ENCODE peak calls at places on chromosomes 2 and 18, in eight cellular contexts. L is left lung, N is keratinocyte, X is uterus, S is A549, A is endothelial cell of umbilical vein, T is mammary epithelial cell, P is fibroblast of mammary gland. W is an unnamed sample.

GRCh38 chr18:78582131-78582789 is 397.4 kb upstream of the SALL3 start:
- DNase-seq in X (no peak), A (no peak), N (no peak), S (no peak), L (no peak), T (no peak), P (no peak), W (no peak)

GRCh38 chr18:58871514-58872490 is 7.1 kb downstream of the ZNF532 start:
- DNase-seq in N (no peak), A (no peak), L (no peak), T (no peak), P (no peak), X (no peak), S (no peak), W (no peak)

GRCh38 chr2:161146996-161147395 is 13.2 kb upstream of the TANK start:
- DNase-seq in S (no peak), L (no peak), N (no peak), X (no peak), A (no peak), P (no peak), T (no peak), W (no peak)

GRCh38 chr18:58303363-58303762 is 259.3 kb downstream of the NEDD4L start:
- DNase-seq in S (no peak), T (no peak), X (no peak), P (no peak), A (no peak), L (no peak), N (no peak), W (no peak)

GRCh38 chr18:58541137-58541788 is 87.6 kb downstream of the ALPK2 start:
- DNase-seq in X (no peak), S (peak; percentile 67), N (no peak), T (no peak), P (peak; percentile 53), A (no peak), L (no peak), W (no peak)

GRCh38 chr18:34431012-34431411 is 206.3 kb upstream of the NOL4 start:
- DNase-seq in A (no peak), X (no peak), N (no peak), S (no peak), L (no peak), T (no peak), P (no peak), W (no peak)

GRCh38 chr2:43276962-43277383 is 50.6 kb upstream of the ZFP36L2 start:
- DNase-seq in T (peak; percentile 51), L (peak; percentile 51), S (no peak), P (peak; percentile 45), X (no peak), A (peak; percentile 28), N (no peak), W (no peak)

GRCh38 chr2:2950403-2950952 is 427.1 kb downstream of the EIPR1 start:
- DNase-seq in L (no peak), P (no peak), S (no peak), N (no peak), T (no peak), A (no peak), X (no peak), W (no peak)

GRCh38 chr2:176556383-176556782 is 287.1 kb downstream of the MTX2 start:
- DNase-seq in T (no peak), L (no peak), S (no peak), N (no peak), X (no peak), A (no peak), P (no peak), W (no peak)

GRCh38 chr2:135590594-135591290 is 59.5 kb downstream of the R3HDM1 start:
- DNase-seq in A (no peak), X (no peak), P (no peak), N (no peak), T (no peak), S (no peak), L (no peak), W (no peak)

GRCh38 chr2:237180987-237181386 is 95.3 kb downstream of the COPS8 start:
- DNase-seq in X (no peak), L (no peak), S (no peak), P (peak; percentile 80), T (no peak), A (no peak), N (no peak), W (no peak)

GRCh38 chr2:226114436-226114835 is 685.2 kb downstream of the IRS1 start:
- DNase-seq in T (peak; percentile 14), X (no peak), A (no peak), S (peak; percentile 56), L (no peak), P (peak; percentile 65), N (no peak), W (no peak)

GRCh38 chr2:70029814-70030409 is 57.4 kb upstream of the PCBP1 start:
- DNase-seq in N (no peak), X (peak; percentile 74), P (peak; percentile 82), A (peak; percentile 8), L (peak; percentile 83), S (no peak), T (no peak), W (no peak)

GRCh38 chr18:13425357-13426095 is 207.0 kb downstream of the LDLRAD4 start:
- DNase-seq in S (no peak), L (no peak), T (no peak), N (no peak), A (no peak), P (no peak), X (no peak), W (no peak)

GRCh38 chr18:13420969-13421686 is 202.6 kb downstream of the LDLRAD4 start:
- DNase-seq in P (no peak), A (no peak), X (no peak), L (no peak), N (no peak), T (no peak), S (no peak), W (no peak)

GRCh38 chr18:13422541-13423147 is 204.1 kb downstream of the LDLRAD4 start:
- DNase-seq in X (no peak), P (no peak), N (no peak), A (no peak), L (no peak), T (no peak), S (no peak), W (no peak)

GRCh38 chr18:13424377-13424776 is 205.8 kb downstream of the LDLRAD4 start:
- DNase-seq in L (no peak), T (no peak), P (no peak), A (no peak), N (no peak), X (no peak), S (no peak), W (no peak)

GRCh38 chr18:13423352-13423751 is 204.8 kb downstream of the LDLRAD4 start:
- DNase-seq in L (no peak), P (no peak), T (no peak), A (no peak), N (no peak), X (no peak), S (no peak), W (no peak)
- H3K4me3 ChIP-seq in L (no peak overlapping the region), P (no peak overlapping the region), T (no peak overlapping the region), A (no peak overlapping the region), N (no peak overlapping the region), X (no peak overlapping the region), S (no peak overlapping the region), W (no peak overlapping the region)

DNA sequence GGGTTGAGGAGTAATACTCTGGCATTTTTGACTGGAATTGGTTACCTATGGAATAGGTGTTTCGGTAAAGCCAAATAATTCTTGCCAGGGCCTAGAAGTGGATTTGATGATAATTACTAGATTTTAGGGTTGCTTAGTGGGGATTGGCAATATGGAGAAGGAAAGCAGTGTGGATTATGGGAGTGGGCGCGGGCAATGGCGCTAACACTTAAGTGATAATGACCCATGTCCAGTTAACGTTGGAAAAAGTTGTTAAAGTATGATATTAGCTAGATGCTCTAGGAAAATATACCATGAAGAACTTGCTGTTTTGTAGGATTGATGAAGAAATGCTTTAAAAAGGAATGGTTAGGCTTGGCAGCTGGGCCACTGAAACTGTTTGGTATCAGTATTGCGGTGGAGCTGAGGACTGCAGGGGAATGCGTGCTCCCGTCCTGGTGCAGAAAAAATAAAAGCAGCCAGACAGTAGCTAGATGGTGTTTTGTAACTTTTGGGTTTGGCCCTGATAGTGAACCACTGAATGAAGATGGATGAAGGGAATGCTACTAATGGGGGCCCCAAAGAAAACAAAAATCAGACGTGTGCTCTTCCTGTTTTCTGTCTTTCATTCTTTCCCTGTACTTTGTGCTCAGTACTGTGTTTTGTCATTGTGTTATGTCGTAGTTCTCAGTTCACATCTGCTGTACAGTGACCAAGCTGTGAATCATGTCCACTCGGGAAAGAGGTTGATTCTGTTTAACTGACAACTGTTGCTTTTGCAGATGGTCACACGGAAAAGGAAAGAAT is 937 bp downstream of the INSIG2 start:
- DNase-seq in T (peak; percentile 68), L (peak; percentile 39), P (peak; percentile 66), S (peak; percentile 22), N (no peak), A (peak; percentile 80), X (peak; percentile 19), W (no peak)
- TF ChIP-seq CTCF in T (peak; percentile 24), L (peak; percentile 29), P (peak; percentile 15), S (no peak), N (peak; percentile 23), A (peak; percentile 11), X (peak; percentile 18), W (peak; percentile 14)

GRCh38 chr2:230658577-230658876 is 54.1 kb upstream of the CAB39 start:
- DNase-seq in A (no peak), T (no peak), L (no peak), N (no peak), P (no peak), S (no peak), X (no peak), W (no peak)
- H3K4me3 ChIP-seq in A (no peak overlapping the region), T (no peak overlapping the region), L (no peak overlapping the region), N (no peak overlapping the region), P (no peak overlapping the region), S (no peak overlapping the region), X (no peak overlapping the region), W (no peak overlapping the region)

DNA sequence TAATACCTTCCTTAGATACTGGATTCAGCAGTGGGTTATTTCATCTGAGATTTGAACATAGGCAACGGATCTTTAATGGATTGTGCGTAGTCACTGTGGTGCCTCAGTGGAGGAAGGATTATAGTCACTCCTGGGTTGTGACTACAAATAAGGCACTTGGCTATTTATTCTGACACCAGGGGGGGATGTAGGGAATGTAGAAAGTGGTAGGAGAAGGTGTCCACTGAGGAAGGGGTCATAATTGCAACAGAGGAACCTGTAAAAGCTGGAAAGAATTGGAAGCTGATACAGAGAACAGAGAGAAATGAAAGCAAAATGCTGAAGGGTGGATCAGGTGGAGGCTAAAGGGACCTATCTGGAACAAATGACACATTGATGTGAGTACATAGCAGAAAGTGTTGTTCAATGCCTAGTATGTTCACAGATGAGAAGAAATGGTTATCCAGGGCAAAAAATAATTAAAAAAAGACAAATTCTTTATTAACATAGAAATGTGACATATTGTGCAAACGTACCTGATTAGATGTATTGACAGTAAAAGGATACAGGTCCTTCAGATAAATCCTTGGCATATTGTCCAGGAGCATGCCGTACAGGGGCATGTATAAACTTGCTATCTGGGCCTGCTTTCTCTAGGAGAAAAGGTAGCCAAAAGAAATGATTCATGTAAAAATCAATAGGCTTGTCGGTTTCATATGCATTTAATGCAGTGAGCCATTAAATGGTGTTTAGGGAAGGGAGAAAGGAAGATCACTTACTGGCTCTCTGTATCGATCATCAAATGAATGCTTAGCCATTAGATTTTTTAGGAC is 91.2 kb upstream of the CCDC195 start:
- DNase-seq in X (no peak), A (peak; percentile 30), S (peak; percentile 7), L (no peak), N (peak; percentile 21), T (peak; percentile 73), P (no peak), W (no peak)
- TF ChIP-seq CTCF in X (no peak), A (no peak), S (peak; percentile 19), L (no peak), N (no peak), T (peak; percentile 6), P (peak; percentile 20), W (peak; percentile 17)